ENCODE peak calls at places on chromosomes 13 and 19, in four cellular contexts. O, X, W and D are unnamed samples.

GRCh38 chr19:41734585-41734984 is 20.7 kb upstream of the CEACAM6 start:
- DNase-seq in O (peak), X (no peak), W (no peak), D (peak)

GRCh38 chr19:15563325-15563794 is 51.7 kb upstream of the CYP4F8 start:
- DNase-seq in O (peak), X (no peak), W (peak), D (no peak)

GRCh38 chr13:99218545-99218944 is 17.9 kb downstream of the UBAC2 start:
- DNase-seq in O (no peak), X (no peak), W (peak), D (no peak)

GRCh38 chr19:46107371-46107770 is 17.1 kb downstream of the IGFL3 start:
- DNase-seq in O (no peak), X (no peak), W (no peak), D (no peak)

GRCh38 chr19:32824906-32825608 is 44.5 kb downstream of the SLC7A9 start:
- DNase-seq in O (no peak), X (no peak), W (no peak), D (no peak)

GRCh38 chr13:59468396-59468795 is 695.3 kb downstream of the DIAPH3 start:
- DNase-seq in O (no peak), X (no peak), W (no peak), D (no peak)

GRCh38 chr19:23527797-23528196 is 132.5 kb upstream of the ZNF91 start:
- DNase-seq in O (no peak), X (no peak), W (no peak), D (no peak)

GRCh38 chr19:47765522-47766358 is 12.8 kb upstream of the SELENOW start:
- DNase-seq in O (peak), X (peak), W (no peak), D (peak)

GRCh38 chr13:74761794-74762193 is 627.6 kb upstream of the KLF12 start:
- DNase-seq in O (no peak), X (no peak), W (no peak), D (no peak)

GRCh38 chr13:113769881-113770280 is 10.9 kb downstream of the TMEM255B start:
- DNase-seq in O (no peak), X (no peak), W (no peak), D (no peak)

GRCh38 chr13:65892859-65893258 is 1337.3 kb downstream of the PCDH9 start:
- DNase-seq in O (no peak), X (no peak), W (no peak), D (no peak)

GRCh38 chr13:107847406-107847805 is 367.9 kb downstream of the LIG4 start:
- DNase-seq in O (no peak), X (no peak), W (no peak), D (no peak)

GRCh38 chr13:24680258-24680920 is at the start of gene ATP12A:
- DNase-seq in O (peak), X (no peak), W (peak), D (no peak)

GRCh38 chr19:2150794-2151338 is 500 bp downstream of the AP3D1 start:
- DNase-seq in O (peak), X (peak), W (no peak), D (peak)

GRCh38 chr19:42528354-42529247 is at the start of gene CEACAM1:
- DNase-seq in O (peak), X (no peak), W (peak), D (peak)

GRCh38 chr19:548841-549830 is 5.3 kb downstream of the GZMM start:
- DNase-seq in O (no peak), X (no peak), W (no peak), D (no peak)

GRCh38 chr13:46850214-46850613 is 46.6 kb downstream of the HTR2A start:
- DNase-seq in O (no peak), X (no peak), W (no peak), D (no peak)

GRCh38 chr19:3357362-3357730 is 9.0 kb upstream of the NFIC start:
- DNase-seq in O (no peak), X (no peak), W (no peak), D (no peak)

GRCh38 chr13:94917814-94918213 is 205.5 kb upstream of the SOX21 start:
- DNase-seq in O (no peak), X (no peak), W (no peak), D (no peak)

GRCh38 chr13:80550856-80551532 is 210.1 kb upstream of the SPRY2 start:
- DNase-seq in O (no peak), X (no peak), W (no peak), D (no peak)

DNA sequence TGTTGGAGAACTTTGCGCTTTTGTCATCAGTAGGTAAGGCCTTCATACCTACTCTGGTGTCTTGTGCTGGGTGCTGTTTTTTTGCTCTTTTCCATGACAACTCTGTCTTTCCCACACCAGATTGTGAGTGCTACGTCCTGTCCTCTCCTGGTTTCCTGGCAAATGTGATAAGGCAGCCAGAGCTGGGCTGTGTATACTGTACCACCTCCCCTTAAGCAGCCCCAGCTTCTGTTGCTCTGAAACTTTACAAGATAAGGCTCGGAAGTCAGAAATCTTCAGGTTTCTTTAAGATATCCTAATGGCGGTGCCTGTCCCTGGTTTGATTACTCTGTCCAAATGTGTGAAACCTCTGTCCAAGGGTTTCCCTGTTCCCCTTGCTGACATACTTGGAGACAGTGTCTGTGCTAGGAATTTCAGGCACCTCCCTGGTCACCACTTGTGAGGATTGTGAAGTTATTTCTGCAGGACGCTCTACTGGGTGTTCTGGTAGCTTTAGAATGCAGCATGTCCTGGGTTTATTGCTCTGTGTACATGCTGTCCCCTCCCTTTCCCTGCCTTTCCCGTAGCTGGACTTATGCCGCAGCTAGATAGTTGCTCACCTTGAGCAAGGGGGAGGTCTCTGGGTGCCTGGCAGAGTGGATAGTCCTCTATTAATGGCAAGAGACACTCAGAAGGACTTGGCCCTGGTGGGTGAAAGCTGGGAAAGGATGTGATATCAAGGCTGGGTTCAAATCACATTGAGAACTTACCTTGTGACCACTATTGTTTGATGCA is 7.0 kb downstream of the ZNF749 start:
- DNase-seq in O (no peak), X (no peak), W (no peak), D (no peak)
- H3K4me3 ChIP-seq in O (no peak), X (no peak), W (no peak), D (no peak)

GRCh38 chr19:31459430-31459829 is 110.2 kb upstream of the TSHZ3 start:
- DNase-seq in O (no peak), X (no peak), W (no peak), D (no peak)
- TF ChIP-seq CTCF in O (no peak), X (no peak), W (no peak), D (no peak)

DNA sequence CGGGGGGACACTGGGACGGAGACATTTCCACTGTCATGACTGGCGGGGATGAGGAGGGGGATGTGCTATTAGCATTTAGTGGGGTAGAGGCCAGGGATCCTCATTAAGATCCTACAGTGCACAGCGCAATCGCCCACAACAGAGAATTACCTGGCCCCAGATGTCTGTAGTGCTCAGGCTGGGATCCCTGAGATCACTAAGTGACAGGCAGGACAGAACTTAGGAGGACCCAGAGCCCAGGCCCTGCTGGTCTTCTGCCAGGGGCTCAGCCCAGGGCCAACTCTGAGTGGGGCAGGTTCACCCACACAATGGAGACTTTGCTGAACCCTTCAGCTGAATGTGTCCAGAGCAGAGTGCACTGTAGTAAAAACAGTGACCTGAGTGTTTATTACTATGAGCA is 4.6 kb downstream of the RANBP3 start:
- DNase-seq in O (no peak), X (no peak), W (no peak), D (peak)
- H3K27ac ChIP-seq in O (no peak), X (no peak), W (no peak), D (no peak)

DNA sequence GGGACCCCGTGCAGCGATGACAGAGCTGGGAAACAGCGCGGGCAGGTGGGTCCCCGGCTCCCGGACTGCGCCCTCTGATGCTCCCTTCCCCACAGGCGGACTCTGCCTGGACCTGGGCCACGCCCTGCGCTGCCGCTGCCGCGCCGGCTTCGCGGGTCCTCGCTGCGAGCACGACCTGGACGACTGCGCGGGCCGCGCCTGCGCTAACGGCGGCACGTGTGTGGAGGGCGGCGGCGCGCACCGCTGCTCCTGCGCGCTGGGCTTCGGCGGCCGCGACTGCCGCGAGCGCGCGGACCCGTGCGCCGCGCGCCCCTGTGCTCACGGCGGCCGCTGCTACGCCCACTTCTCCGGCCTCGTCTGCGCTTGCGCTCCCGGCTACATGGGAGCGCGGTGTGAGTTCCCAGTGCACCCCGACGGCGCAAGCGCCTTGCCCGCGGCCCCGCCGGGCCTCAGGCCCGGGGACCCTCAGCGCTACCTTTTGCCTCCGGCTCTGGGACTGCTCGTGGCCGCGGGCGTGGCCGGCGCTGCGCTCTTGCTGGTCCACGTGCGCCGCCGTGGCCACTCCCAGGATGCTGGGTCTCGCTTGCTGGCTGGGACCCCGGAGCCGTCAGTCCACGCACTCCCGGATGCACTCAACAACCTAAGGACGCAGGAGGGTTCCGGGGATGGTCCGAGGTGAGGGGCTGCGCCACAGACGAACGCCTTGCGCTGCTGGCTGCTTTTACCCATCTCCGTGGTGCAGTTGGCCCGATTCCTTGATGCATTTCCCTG is 7.8 kb upstream of the SELENOV start:
- DNase-seq in O (no peak), X (no peak), W (no peak), D (no peak)
- H3K4me3 ChIP-seq in O (no peak), X (peak), W (peak), D (peak)

GRCh38 chr19:10634881-10635463 is 9.6 kb downstream of the SLC44A2 start:
- DNase-seq in O (no peak), X (no peak), W (no peak), D (no peak)
- TF ChIP-seq CTCF in O (no peak), X (no peak), W (no peak), D (no peak)

GRCh38 chr13:109346060-109346459 is 440.3 kb downstream of the IRS2 start:
- DNase-seq in O (no peak), X (no peak), W (no peak), D (no peak)

GRCh38 chr13:109344552-109345157 is 441.7 kb downstream of the IRS2 start:
- DNase-seq in O (no peak), X (no peak), W (no peak), D (no peak)

GRCh38 chr13:109348514-109349340 is 437.7 kb downstream of the IRS2 start:
- DNase-seq in O (no peak), X (no peak), W (no peak), D (no peak)

GRCh38 chr13:109351236-109351635 is 435.1 kb downstream of the IRS2 start:
- DNase-seq in O (no peak), X (no peak), W (no peak), D (no peak)

DNA sequence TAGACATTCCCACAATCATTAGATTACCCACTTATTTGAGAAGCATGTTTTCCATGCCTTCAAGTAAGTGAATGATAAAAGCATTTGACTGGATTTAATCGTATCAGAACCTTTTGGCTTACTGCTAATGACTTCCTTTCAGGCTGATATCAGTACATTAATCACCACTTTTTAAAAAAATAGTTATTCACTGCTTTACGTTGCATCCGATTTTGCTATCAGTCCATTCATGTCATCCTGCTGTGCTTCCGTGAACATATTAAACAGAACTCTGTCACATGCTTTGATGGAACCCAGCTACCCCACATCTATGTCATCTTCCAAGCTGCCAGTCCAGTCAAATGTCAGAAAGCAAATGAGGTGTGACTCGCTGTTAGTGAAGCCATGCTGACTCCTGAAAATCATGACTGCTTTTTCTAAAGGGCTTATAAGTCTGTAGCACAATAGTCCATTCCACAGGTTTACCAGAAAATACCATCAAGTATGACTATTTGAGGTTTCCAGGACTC is 440.9 kb downstream of the IRS2 start:
- DNase-seq in O (no peak), X (no peak), W (no peak), D (no peak)
- H3K27ac ChIP-seq in O (no peak), X (no peak), W (no peak), D (no peak)

GRCh38 chr13:27423333-27423732 is 1.1 kb upstream of the GTF3A start:
- DNase-seq in O (no peak), X (no peak), W (no peak), D (no peak)
- H3K4me3 ChIP-seq in O (no peak), X (no peak), W (no peak), D (no peak)

DNA sequence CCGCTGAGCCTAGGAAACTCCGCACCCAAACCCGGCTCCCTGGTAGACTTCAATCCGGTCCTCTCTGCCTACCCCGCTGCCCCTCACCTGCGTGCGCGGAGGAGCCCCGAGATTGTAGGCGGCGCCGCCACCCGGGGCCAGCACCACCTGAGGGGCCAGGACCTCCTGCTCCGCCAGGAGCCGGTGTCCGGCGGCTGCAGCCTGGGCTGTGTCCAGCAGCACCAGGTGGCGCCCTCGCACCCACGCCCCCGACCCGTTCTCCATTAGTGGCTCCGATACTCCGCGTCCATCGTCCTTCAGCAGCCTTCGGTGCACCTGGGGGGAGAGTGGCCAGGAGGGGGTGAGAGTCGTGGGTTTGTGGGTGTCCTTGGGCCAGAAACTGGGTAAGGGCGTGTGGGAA is 18.5 kb downstream of the MAN2B1 start:
- DNase-seq in O (no peak), X (peak), W (peak), D (no peak)
- TF ChIP-seq CTCF in O (no peak), X (no peak), W (peak), D (peak)

GRCh38 chr19:35883920-35884319 is 15.5 kb downstream of the APLP1 start:
- DNase-seq in O (no peak), X (no peak), W (no peak), D (no peak)

GRCh38 chr19:35885225-35885624 is 15.1 kb downstream of the NFKBID start:
- DNase-seq in O (no peak), X (no peak), W (no peak), D (no peak)

GRCh38 chr19:35879068-35879467 is 10.7 kb downstream of the APLP1 start:
- DNase-seq in O (no peak), X (no peak), W (peak), D (no peak)

GRCh38 chr19:35882074-35882832 is 13.9 kb downstream of the APLP1 start:
- DNase-seq in O (no peak), X (no peak), W (peak), D (no peak)

DNA sequence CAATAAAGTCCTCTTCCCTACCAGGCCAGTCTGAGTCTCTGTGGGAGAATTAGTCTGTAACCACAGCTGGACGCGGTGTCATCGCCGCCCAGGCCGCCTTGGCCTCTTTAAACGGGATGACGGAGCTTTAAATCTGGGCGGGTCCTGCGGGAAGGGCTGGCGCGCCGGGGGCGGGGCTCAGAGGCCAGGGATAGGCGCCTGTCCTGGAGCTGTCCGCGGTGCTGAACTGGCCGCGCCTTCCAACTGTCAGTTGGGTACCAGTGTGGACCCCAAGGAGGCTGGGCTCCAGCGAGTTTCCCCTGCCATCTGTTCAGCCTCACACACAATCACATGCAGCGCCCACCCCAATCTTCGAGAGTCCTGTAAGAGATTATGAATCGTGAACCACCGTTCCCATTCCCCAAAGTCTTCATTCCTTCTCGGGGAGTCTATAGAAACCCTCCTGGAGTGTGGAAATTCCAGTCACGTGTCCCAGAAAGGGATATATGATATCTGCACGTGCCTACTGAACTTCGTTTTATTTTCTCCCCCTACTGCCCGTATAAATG is 11.5 kb downstream of the APLP1 start:
- DNase-seq in O (peak), X (peak), W (peak), D (peak)
- H3K27ac ChIP-seq in O (no peak), X (no peak), W (peak), D (no peak)